ENCODE peak calls at places on chromosome X, in seven cellular contexts. F, S, U, A, N, Q and Z are unnamed samples.

GRCh38 chrX:48695524-48695875 is 1.0 kb upstream of the SUV39H1 start:
- DNase-seq in S (no peak), A (peak; percentile 7), Q (no peak), U (no peak), N (peak; percentile 16), F (no peak), Z (no peak)

GRCh38 chrX:79408623-79409322 is 41.6 kb upstream of the ITM2A start:
- DNase-seq in Q (no peak), F (no peak), A (no peak), N (no peak), U (no peak), S (no peak), Z (no peak)

GRCh38 chrX:129768586-129769466 is 10.9 kb upstream of the SASH3 start:
- DNase-seq in S (no peak), N (no peak), F (no peak), U (no peak), A (no peak), Q (no peak), Z (no peak)

GRCh38 chrX:2600564-2600963 is 90.5 kb upstream of the CD99 start:
- DNase-seq in N (no peak), U (no peak), A (no peak), F (no peak), Q (no peak), S (no peak), Z (no peak)

GRCh38 chrX:129741880-129742758 is 3.3 kb downstream of the XPNPEP2 start:
- DNase-seq in N (no peak), A (no peak), S (no peak), U (no peak), F (peak; percentile 81), Q (no peak), Z (peak; percentile 29)

GRCh38 chrX:141405878-141406492 is 163.7 kb upstream of the SPANXC start:
- DNase-seq in A (peak; percentile 81), F (no peak), Q (no peak), N (peak; percentile 89), U (no peak), S (no peak), Z (no peak)

GRCh38 chrX:86133761-86134160 is 14.5 kb upstream of the DACH2 start:
- DNase-seq in S (no peak), N (peak; percentile 42), A (no peak), U (no peak), F (peak; percentile 17), Q (no peak), Z (no peak)

GRCh38 chrX:10769696-10770619 is 149.6 kb upstream of the MID1 start:
- DNase-seq in S (no peak), U (no peak), F (no peak), N (peak; percentile 42), Q (no peak), A (peak; percentile 40), Z (peak; percentile 18)

GRCh38 chrX:143027262-143027661 is 1.5 kb downstream of the SPANXN4 start:
- DNase-seq in N (no peak), Q (no peak), A (no peak), S (no peak), U (no peak), F (no peak), Z (no peak)

GRCh38 chrX:105775672-105776071 is 46.7 kb upstream of the NRK start:
- DNase-seq in F (no peak), S (no peak), A (no peak), Q (no peak), N (no peak), U (no peak), Z (no peak)

GRCh38 chrX:129634541-129634940 is 20.2 kb downstream of the APLN start:
- DNase-seq in U (no peak), N (no peak), S (no peak), F (peak; percentile 55), A (no peak), Q (no peak), Z (peak; percentile 46)

GRCh38 chrX:153816821-153817220 is 13.5 kb downstream of the PDZD4 start:
- DNase-seq in S (no peak), A (no peak), U (no peak), N (no peak), Q (no peak), F (peak; percentile 29), Z (no peak)

GRCh38 chrX:142249721-142250120 is 44.6 kb upstream of the MAGEC2 start:
- DNase-seq in U (no peak), F (no peak), N (no peak), A (peak; percentile 69), S (no peak), Q (no peak), Z (no peak)

GRCh38 chrX:102129473-102129872 is 4.0 kb downstream of the TCEAL2 start:
- DNase-seq in F (peak; percentile 41), Q (no peak), U (no peak), N (peak; percentile 26), A (peak; percentile 20), S (no peak), Z (no peak)

GRCh38 chrX:139446832-139447231 is 83.7 kb upstream of the F9 start:
- DNase-seq in Q (peak; percentile 49), N (no peak), A (no peak), S (peak; percentile 1), U (no peak), F (no peak), Z (no peak)

GRCh38 chrX:55450259-55450658 is 1.7 kb upstream of the MAGEH1 start:
- DNase-seq in S (no peak), A (no peak), N (peak; percentile 7), F (no peak), U (no peak), Q (no peak), Z (no peak)

DNA sequence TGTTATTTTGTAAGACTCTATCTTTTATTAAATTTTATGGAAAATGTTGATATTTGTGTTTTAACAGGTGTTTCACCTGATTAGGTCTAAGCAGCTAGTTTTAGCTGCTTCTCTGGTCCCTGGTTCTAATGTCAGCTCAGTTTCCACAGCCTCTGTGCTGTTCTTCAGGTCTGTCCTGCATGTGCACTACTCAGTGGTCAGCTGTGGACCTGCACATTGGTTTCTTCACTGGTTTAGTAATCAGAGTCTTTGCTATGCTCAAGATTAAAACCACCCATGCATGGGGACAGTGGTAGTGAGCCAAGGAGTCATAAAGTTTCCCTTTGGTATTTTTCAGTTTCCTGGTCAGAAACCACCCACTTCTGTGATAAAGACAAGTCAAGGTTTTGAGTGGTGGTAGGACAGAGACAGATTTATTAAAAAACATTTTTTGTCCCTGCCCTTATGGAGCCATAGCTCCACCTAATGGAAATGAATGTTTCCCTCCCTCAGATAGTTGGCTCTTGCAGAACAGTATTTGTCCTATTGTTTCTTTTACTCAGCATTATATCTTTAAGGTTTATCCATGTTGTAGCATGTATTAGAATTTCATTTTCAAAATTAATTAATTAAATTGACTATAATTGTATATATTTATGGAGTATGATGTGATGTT is 36.8 kb upstream of the VBP1 start:
- DNase-seq in S (no peak), A (peak; percentile 17), Q (no peak), U (no peak), F (no peak), N (peak; percentile 4), Z (no peak)
- TF ChIP-seq CTCF in S (no peak), A (peak; percentile 28), Q (no peak), U (no peak), F (no peak), N (no peak), Z (no peak)

DNA sequence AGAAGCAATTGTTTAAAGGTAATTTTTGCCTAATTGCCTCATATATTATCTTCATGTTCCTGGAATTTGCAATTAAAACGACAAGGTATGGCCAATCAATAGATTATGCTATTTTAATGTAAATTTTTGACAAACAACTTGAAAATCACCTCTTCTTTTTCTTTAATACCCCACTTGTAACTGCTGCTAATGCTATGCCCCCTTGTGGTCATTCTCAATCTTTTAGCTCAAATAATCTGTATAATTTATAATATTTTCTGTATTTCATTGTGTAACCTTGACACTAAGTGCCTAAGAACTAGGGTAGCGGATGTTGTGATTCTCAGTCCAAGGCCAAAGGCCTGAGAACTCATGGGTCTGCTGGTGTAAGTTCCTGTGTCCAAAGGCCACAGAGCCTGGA is 831.7 kb upstream of the POU3F4 start:
- DNase-seq in N (peak; percentile 10), U (no peak), S (no peak), F (no peak), Q (no peak), A (peak; percentile 4), Z (no peak)
- TF ChIP-seq CTCF in N (peak; percentile 2), U (no peak), S (no peak), F (peak; percentile 59), Q (no peak), A (peak; percentile 13), Z (peak; percentile 48)

DNA sequence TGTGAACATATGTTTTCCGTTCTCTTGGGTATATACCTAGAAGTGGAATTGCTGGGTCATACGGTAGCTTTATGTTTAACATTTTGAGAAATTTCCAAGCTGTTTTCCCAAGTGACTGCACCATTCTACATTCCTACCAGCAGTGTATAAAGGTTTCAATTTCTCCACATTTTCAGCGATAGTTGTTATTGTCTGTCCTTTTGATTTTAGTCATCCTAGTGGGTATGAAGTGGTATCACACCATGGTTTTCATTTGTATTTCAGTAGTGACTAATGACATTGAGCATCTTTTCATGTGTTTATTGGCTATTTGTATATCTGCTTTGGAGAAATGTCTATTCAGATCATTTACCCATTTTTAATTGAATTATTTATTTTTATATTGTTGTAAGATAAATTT is 2.4 kb downstream of the PPEF1 start:
- DNase-seq in F (no peak), A (no peak), N (no peak), S (no peak), Q (no peak), U (no peak), Z (no peak)
- TF ChIP-seq CTCF in F (peak; percentile 22), A (no peak), N (no peak), S (no peak), Q (no peak), U (no peak), Z (peak; percentile 34)

GRCh38 chrX:150854856-150855255 is 43.6 kb downstream of the CD99L2 start:
- DNase-seq in S (no peak), N (no peak), A (peak; percentile 34), Q (no peak), U (no peak), F (no peak), Z (no peak)
- TF ChIP-seq CTCF in S (no peak), N (no peak), A (no peak), Q (no peak), U (no peak), F (no peak), Z (no peak)

DNA sequence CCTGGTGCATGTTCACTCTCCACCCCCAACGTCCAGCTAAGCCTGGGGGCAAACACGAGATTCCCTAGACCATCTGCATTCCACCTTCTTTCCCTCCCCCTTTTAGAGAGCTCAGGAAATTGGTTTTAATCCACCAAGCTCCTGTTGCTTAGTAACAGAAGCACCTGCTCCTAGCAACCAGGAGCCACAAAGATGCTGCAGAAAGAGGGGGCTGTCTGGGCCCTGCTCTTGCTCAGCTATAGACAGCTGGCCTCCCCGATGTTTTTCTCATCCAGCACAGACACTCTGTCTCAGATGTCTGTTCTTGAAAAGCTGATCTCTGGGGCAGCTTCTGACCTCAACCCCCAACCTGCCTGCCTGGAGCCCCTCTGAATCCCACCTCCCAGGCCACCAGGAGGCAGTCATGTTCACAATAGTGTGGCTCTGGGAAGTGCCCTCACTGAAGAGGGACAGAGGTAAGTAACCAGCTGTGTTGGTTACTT is 71.5 kb downstream of the SLC16A2 start:
- DNase-seq in Q (no peak), F (peak; percentile 16), N (no peak), S (no peak), A (no peak), U (no peak), Z (peak; percentile 9)
- TF ChIP-seq CTCF in Q (no peak), F (peak; percentile 23), N (peak; percentile 14), S (peak; percentile 9), A (no peak), U (no peak), Z (peak; percentile 43)

GRCh38 chrX:23008431-23009099 is 8.8 kb downstream of the DDX53 start:
- DNase-seq in F (peak; percentile 20), U (no peak), Q (no peak), S (peak; percentile 6), N (peak; percentile 41), A (peak; percentile 35), Z (no peak)
- TF ChIP-seq CTCF in F (peak; percentile 56), U (peak; percentile 6), Q (peak; percentile 13), S (peak; percentile 20), N (peak; percentile 32), A (peak; percentile 31), Z (peak; percentile 66)

GRCh38 chrX:133538148-133538547 is 122.9 kb upstream of the GPC4 start:
- DNase-seq in N (no peak), F (no peak), S (no peak), U (no peak), Q (no peak), A (no peak), Z (no peak)
- TF ChIP-seq CTCF in N (no peak), F (no peak), S (no peak), U (no peak), Q (no peak), A (no peak), Z (no peak)